ENCODE peak calls at places on chromosomes 11 and 22, in seven cellular contexts. Y is IMR-90, U is HFF-Myc, A is heart right ventricle, K is tibial nerve, L is RWPE1, C is endodermal cell. B is an unnamed sample.

GRCh38 chr11:119506436-119506835 is 83.5 kb upstream of the THY1 start:
- DNase-seq in K (no peak), U (no peak), Y (no peak), C (no peak), A (no peak), L (no peak), B (no peak)

GRCh38 chr11:123753110-123753509 is 1.2 kb downstream of the OR6X1 start:
- DNase-seq in L (no peak), U (no peak), A (no peak), Y (no peak), C (no peak), K (no peak), B (no peak)

GRCh38 chr22:25485626-25486545 is 78.6 kb upstream of the GRK3 start:
- DNase-seq in A (no peak), L (no peak), C (no peak), K (no peak), Y (peak), U (no peak), B (no peak)

GRCh38 chr11:42239102-42239501 is 779.6 kb upstream of the LRRC4C start:
- DNase-seq in C (no peak), U (peak), A (no peak), L (peak), K (no peak), Y (no peak), B (peak)

GRCh38 chr11:18192988-18193387 is 20.4 kb downstream of the MRGPRX4 start:
- DNase-seq in A (no peak), Y (no peak), C (peak), U (no peak), K (no peak), L (peak), B (no peak)

GRCh38 chr11:57434640-57435546 is 8.0 kb upstream of the SLC43A3 start:
- DNase-seq in L (peak), U (no peak), C (no peak), A (no peak), Y (peak), K (no peak), B (peak)

GRCh38 chr22:49588739-49589138 is 238.9 kb downstream of the BRD1 start:
- DNase-seq in L (no peak), Y (no peak), A (no peak), U (no peak), K (no peak), C (no peak), B (no peak)

GRCh38 chr11:130533113-130533803 is 84.8 kb downstream of the ADAMTS15 start:
- DNase-seq in L (no peak), A (no peak), Y (no peak), U (no peak), K (no peak), C (no peak), B (no peak)

GRCh38 chr11:70786021-70786665 is 387.8 kb downstream of the CTTN start:
- DNase-seq in A (no peak), C (no peak), U (no peak), K (no peak), L (no peak), Y (no peak), B (no peak)

GRCh38 chr11:126337121-126337471 is 18.4 kb upstream of the ST3GAL4 start:
- DNase-seq in A (no peak), L (no peak), U (no peak), C (no peak), Y (no peak), K (no peak), B (no peak)

GRCh38 chr22:33919591-33920501 is at the start of gene LARGE1:
- DNase-seq in U (no peak), L (no peak), Y (peak), K (peak), A (peak), C (peak), B (no peak)

GRCh38 chr11:34667810-34668582 is 47.1 kb downstream of the EHF start:
- DNase-seq in Y (no peak), C (no peak), A (no peak), U (no peak), K (no peak), L (no peak), B (no peak)

GRCh38 chr11:91773090-91773489 is 451.5 kb upstream of the FAT3 start:
- DNase-seq in C (peak), U (no peak), Y (no peak), K (no peak), L (no peak), A (no peak), B (no peak)

GRCh38 chr11:35089724-35090505 is 49.1 kb upstream of the CD44 start:
- DNase-seq in Y (no peak), K (no peak), U (no peak), L (no peak), A (no peak), C (no peak), B (no peak)

GRCh38 chr11:7896026-7896785 is 34.9 kb downstream of the OR10A6 start:
- DNase-seq in Y (no peak), L (no peak), A (no peak), U (no peak), K (no peak), C (no peak), B (no peak)

GRCh38 chr11:44319552-44320288 is 9.8 kb upstream of the ALX4 start:
- DNase-seq in L (no peak), A (no peak), C (peak), K (no peak), U (no peak), Y (no peak), B (no peak)

GRCh38 chr11:74636633-74637184 is 44.3 kb downstream of the POLD3 start:
- DNase-seq in U (peak), C (no peak), Y (peak), K (no peak), L (peak), A (no peak), B (peak)

GRCh38 chr11:65356394-65356972 is 1.9 kb downstream of the TIGD3 start:
- DNase-seq in L (no peak), K (no peak), A (no peak), C (no peak), Y (no peak), U (no peak), B (no peak)

GRCh38 chr11:73647459-73648100 is 1.2 kb downstream of the PLEKHB1 start:
- DNase-seq in K (peak), A (peak), U (peak), C (peak), L (peak), Y (peak), B (peak)

GRCh38 chr22:29215012-29215860 is 9.5 kb downstream of the EMID1 start:
- DNase-seq in L (no peak), C (peak), K (no peak), A (no peak), U (no peak), Y (no peak), B (no peak)

GRCh38 chr11:10263929-10264328 is 30.1 kb downstream of the SBF2 start:
- DNase-seq in L (no peak), A (no peak), U (no peak), C (no peak), K (no peak), Y (peak), B (peak)

GRCh38 chr22:29146771-29147170 is 58.9 kb upstream of the EMID1 start:
- DNase-seq in L (no peak), A (no peak), U (no peak), C (no peak), Y (no peak), K (no peak), B (no peak)

GRCh38 chr11:121356357-121356756 is 63.8 kb downstream of the SC5D start:
- DNase-seq in Y (no peak), C (no peak), K (no peak), U (no peak), A (no peak), L (no peak), B (no peak)

GRCh38 chr22:29054251-29054767 is 7.3 kb downstream of the C22orf31 start:
- DNase-seq in U (no peak), Y (no peak), K (no peak), A (no peak), L (no peak), C (no peak), B (no peak)

GRCh38 chr11:130897262-130898182 is 18.8 kb downstream of the SNX19 start:
- DNase-seq in C (no peak), U (no peak), L (peak), Y (peak), K (peak), A (peak), B (peak)

GRCh38 chr11:120339394-120339890 is 3.2 kb downstream of the ARHGEF12 start:
- DNase-seq in Y (peak), L (no peak), A (peak), C (no peak), U (no peak), K (no peak), B (no peak)

GRCh38 chr11:119339581-119340334 is 925 bp downstream of the C1QTNF5 start:
- DNase-seq in K (no peak), U (no peak), A (peak), Y (no peak), L (no peak), C (peak), B (no peak)

GRCh38 chr11:43787823-43788222 is 92.8 kb upstream of the ALKBH3 start:
- DNase-seq in Y (no peak), L (no peak), K (no peak), A (no peak), U (no peak), C (no peak), B (no peak)

GRCh38 chr11:130068986-130069683 is 559 bp upstream of the APLP2 start:
- DNase-seq in U (peak), A (peak), L (peak), C (peak), K (peak), Y (peak), B (peak)

GRCh38 chr11:44246726-44247125 is 63.2 kb downstream of the ALX4 start:
- DNase-seq in C (no peak), A (no peak), Y (no peak), U (no peak), L (no peak), K (no peak), B (peak)

GRCh38 chr11:60657880-60658279 is 41.5 kb upstream of the MS4A8 start:
- DNase-seq in Y (no peak), C (no peak), U (no peak), K (no peak), L (no peak), A (no peak), B (no peak)
- TF ChIP-seq CTCF in Y (no peak), C (peak), U (no peak), K (no peak), L (no peak), A (no peak), B (no peak)

GRCh38 chr11:112837162-112837826 is 123.9 kb upstream of the NCAM1 start:
- DNase-seq in L (no peak), K (no peak), C (peak), Y (no peak), A (peak), U (no peak), B (no peak)
- TF ChIP-seq CTCF in L (no peak), K (no peak), C (peak), Y (no peak), A (peak), U (no peak), B (no peak)

DNA sequence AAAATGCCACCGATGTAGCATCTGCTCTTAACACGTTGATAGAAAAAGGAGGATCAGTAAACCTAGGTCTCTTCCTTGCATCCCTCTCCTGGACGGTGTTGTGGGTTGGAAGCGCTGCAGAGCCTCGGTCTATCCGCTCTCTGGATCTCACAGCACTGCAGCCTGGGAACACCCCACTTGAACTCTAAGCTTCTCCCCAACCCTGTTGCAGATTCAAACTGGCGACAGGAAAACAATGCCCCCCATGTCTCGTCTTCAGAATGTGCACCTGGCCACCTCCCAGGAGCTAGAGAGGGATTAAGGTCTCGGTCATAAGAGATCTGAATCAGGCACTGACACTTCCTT is 458 bp downstream of the TMEM218 start:
- DNase-seq in Y (no peak), C (peak), L (no peak), A (no peak), K (no peak), U (no peak), B (no peak)
- TF ChIP-seq CTCF in Y (no peak), C (no peak), L (no peak), A (no peak), K (no peak), U (no peak), B (no peak)

GRCh38 chr11:12577746-12578644 is 96.2 kb upstream of the TEAD1 start:
- DNase-seq in Y (no peak), U (no peak), A (no peak), C (no peak), K (no peak), L (no peak), B (no peak)
- TF ChIP-seq CTCF in Y (no peak), U (no peak), A (no peak), C (peak), K (no peak), L (no peak), B (peak)

B was measured in astrocyte of the cerebellum.